ENCODE peak calls at places on chromosome 5, in seven cellular contexts. H, J, K, V, M, Y and B are unnamed samples.

GRCh38 chr5:86684222-86684621 is 66.5 kb downstream of the COX7C start:
- DNase-seq in H (peak), V (no peak), Y (no peak), M (no peak), K (no peak), J (no peak), B (no peak)

GRCh38 chr5:139383275-139383992 is at the start of gene SLC23A1:
- DNase-seq in V (peak), K (no peak), H (no peak), M (no peak), Y (no peak), J (no peak), B (no peak)

GRCh38 chr5:42583322-42583721 is 160.1 kb downstream of the GHR start:
- DNase-seq in V (peak), K (peak), Y (no peak), M (peak), H (peak), J (no peak), B (no peak)

GRCh38 chr5:125501396-125501795 is 755.0 kb upstream of the ZNF608 start:
- DNase-seq in Y (no peak), K (no peak), J (no peak), H (no peak), V (no peak), M (no peak), B (no peak)

GRCh38 chr5:59522201-59522831 is 371.2 kb downstream of the PDE4D start:
- DNase-seq in M (no peak), H (no peak), V (no peak), J (no peak), K (no peak), Y (no peak), B (no peak)

GRCh38 chr5:179128041-179128365 is 67.8 kb downstream of the ZNF354C start:
- DNase-seq in J (no peak), V (no peak), H (no peak), Y (no peak), M (no peak), K (no peak), B (no peak)

GRCh38 chr5:149397530-149397929 is 18.4 kb upstream of the IL17B start:
- DNase-seq in J (no peak), K (no peak), M (no peak), H (peak), V (peak), Y (no peak), B (no peak)

GRCh38 chr5:178094345-178094744 is 19.0 kb upstream of the N4BP3 start:
- DNase-seq in J (no peak), H (no peak), Y (no peak), M (no peak), V (no peak), K (no peak), B (no peak)

GRCh38 chr5:14463629-14464028 is 118.0 kb upstream of the OTULINL start:
- DNase-seq in V (peak), J (no peak), K (no peak), M (no peak), Y (no peak), H (no peak), B (no peak)

GRCh38 chr5:43313854-43314457 is 744 bp upstream of the HMGCS1 start:
- DNase-seq in K (no peak), M (peak), Y (no peak), J (no peak), V (peak), H (no peak), B (no peak)

GRCh38 chr5:80959768-80960442 is at the start of gene RASGRF2:
- DNase-seq in Y (peak), M (no peak), K (no peak), J (peak), V (no peak), H (no peak), B (no peak)

GRCh38 chr5:180139731-180140626 is 68.4 kb upstream of the RNF130 start:
- DNase-seq in K (no peak), Y (no peak), M (no peak), V (no peak), J (no peak), H (no peak), B (peak)

GRCh38 chr5:149153751-149154610 is 12.7 kb downstream of the ABLIM3 start:
- DNase-seq in V (peak), M (no peak), K (no peak), Y (peak), J (no peak), H (no peak), B (no peak)

GRCh38 chr5:135214897-135215616 is 181.0 kb upstream of the PITX1 start:
- DNase-seq in K (no peak), H (no peak), Y (no peak), J (no peak), V (peak), M (peak), B (peak)

GRCh38 chr5:96247097-96247675 is 185.9 kb downstream of the PCSK1 start:
- DNase-seq in H (no peak), J (no peak), K (no peak), V (peak), Y (no peak), M (no peak), B (no peak)

DNA sequence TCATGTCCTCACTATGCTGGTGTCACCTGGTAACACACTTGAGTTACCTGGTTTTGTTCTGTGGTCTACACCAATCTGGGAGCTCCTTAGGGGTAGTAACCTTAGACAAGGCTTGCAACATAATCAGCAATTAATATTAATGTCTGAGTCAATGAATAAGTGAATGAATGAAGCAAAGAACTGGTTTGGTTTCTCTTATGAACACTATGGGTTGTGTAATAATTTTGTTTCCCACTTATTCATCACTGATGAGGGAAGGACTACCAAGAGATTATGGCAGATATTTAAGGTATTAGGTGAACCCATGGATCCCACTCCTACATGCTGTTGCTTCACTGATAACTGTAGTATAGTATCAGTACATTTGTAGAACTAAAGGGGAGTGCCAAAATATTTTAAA is 116.0 kb downstream of the SLC12A2 start:
- DNase-seq in Y (no peak), H (no peak), M (no peak), V (no peak), K (no peak), J (no peak), B (no peak)
- TF ChIP-seq CTCF in Y (no peak), H (no peak), M (no peak), V (no peak), K (no peak), J (no peak), B (no peak)

GRCh38 chr5:172453206-172453985 is 929 bp downstream of the SH3PXD2B start:
- DNase-seq in M (no peak), H (peak), V (peak), J (peak), Y (no peak), K (peak), B (no peak)
- TF ChIP-seq CTCF in M (peak), H (peak), V (peak), J (peak), Y (peak), K (peak), B (peak)

GRCh38 chr5:15682122-15682521 is 182.1 kb downstream of the FBXL7 start:
- DNase-seq in M (no peak), K (no peak), V (no peak), H (no peak), J (no peak), Y (no peak), B (no peak)
- TF ChIP-seq CTCF in M (no peak), K (no peak), V (no peak), H (no peak), J (no peak), Y (no peak), B (no peak)

DNA sequence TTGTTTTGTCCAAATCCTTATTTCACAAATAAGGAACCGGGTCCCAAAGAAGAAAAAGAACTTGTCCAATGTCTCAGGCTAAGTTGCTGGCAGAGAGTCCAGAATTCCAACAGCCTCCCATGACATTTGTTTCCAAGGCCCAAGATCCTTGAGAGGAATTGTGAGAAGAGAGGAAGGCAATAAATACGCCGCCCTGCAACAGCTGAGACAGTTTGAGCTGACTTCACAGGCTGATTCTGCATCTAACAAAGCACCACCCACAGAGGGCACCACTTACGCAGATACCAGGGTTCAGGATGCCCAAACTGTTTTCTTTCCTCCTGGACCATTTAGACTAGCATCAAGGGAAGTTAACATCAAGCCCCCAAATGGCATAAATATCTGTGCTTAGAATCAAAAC is 211.3 kb downstream of the FAM114A2 start:
- DNase-seq in V (no peak), Y (no peak), K (no peak), J (no peak), M (peak), H (no peak), B (no peak)
- TF ChIP-seq CTCF in V (peak), Y (no peak), K (peak), J (no peak), M (no peak), H (peak), B (no peak)

DNA sequence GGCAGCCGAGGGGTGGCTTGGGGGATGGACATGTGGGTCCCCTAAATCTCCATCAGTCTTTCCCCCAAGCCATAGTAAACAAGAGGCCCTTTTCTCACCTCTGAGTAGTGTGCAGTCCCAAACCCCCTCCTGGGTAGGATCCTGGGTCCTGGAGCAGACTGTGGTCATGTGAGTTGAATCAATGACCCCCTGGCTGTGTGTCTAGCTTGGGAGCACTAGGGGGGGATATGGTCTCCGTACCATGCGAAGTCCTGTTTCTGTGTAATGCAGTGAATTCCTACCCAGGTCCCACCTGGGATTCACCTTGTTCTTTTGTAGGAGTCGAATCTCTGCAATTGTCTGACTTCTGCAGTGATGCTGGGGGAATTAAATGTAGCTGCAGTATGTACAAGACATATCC is 66.2 kb downstream of the FGF18 start:
- DNase-seq in Y (no peak), V (no peak), K (no peak), J (no peak), H (no peak), M (no peak), B (no peak)
- TF ChIP-seq CTCF in Y (no peak), V (no peak), K (no peak), J (no peak), H (no peak), M (no peak), B (no peak)